ENCODE peak calls at places on chromosomes 2 and 18, in four cellular contexts. V, Y, Q and L are unnamed samples.

GRCh38 chr2:61721382-61721781 is 132.5 kb downstream of the FAM161A start:
- DNase-seq in V (no peak), Y (no peak), Q (no peak), L (no peak)

GRCh38 chr2:52936029-52936428 is 831.6 kb upstream of the CHAC2 start:
- DNase-seq in V (no peak), Y (no peak), Q (no peak), L (no peak)

GRCh38 chr2:676647-677055 is 555 bp downstream of the TMEM18 start:
- DNase-seq in V (peak; percentile 96), Y (peak; percentile 99), Q (peak; percentile 98), L (peak; percentile 93)

GRCh38 chr18:59323931-59324622 is 5.6 kb upstream of the CPLX4 start:
- DNase-seq in V (no peak), Y (peak; percentile 49), Q (peak; percentile 89), L (no peak)

GRCh38 chr2:30421551-30422436 is 25.3 kb upstream of the LCLAT1 start:
- DNase-seq in V (peak; percentile 53), Y (peak; percentile 36), Q (no peak), L (peak; percentile 42)

GRCh38 chr2:74290466-74291216 is 52.6 kb downstream of the SLC4A5 start:
- DNase-seq in V (no peak), Y (no peak), Q (no peak), L (no peak)

GRCh38 chr2:127893494-127893893 is 7.7 kb upstream of the AMMECR1L start:
- DNase-seq in V (no peak), Y (no peak), Q (no peak), L (no peak)

GRCh38 chr2:3269425-3270094 is 108.1 kb downstream of the EIPR1 start:
- DNase-seq in V (no peak), Y (no peak), Q (no peak), L (no peak)

GRCh38 chr2:136162438-136162837 is 44.5 kb upstream of the CXCR4 start:
- DNase-seq in V (no peak), Y (no peak), Q (no peak), L (no peak)

GRCh38 chr2:70083344-70084156 is 3.7 kb upstream of the PCBP1 start:
- DNase-seq in V (no peak), Y (peak; percentile 80), Q (peak; percentile 47), L (no peak)

GRCh38 chr2:150663143-150663542 is 175.7 kb upstream of the RND3 start:
- DNase-seq in V (peak; percentile 26), Y (peak; percentile 80), Q (no peak), L (no peak)

GRCh38 chr2:237310515-237311114 is 103.3 kb downstream of the COL6A3 start:
- DNase-seq in V (no peak), Y (no peak), Q (no peak), L (no peak)

GRCh38 chr2:102111823-102112222 is 30.7 kb upstream of the IL1R1 start:
- DNase-seq in V (no peak), Y (no peak), Q (peak; percentile 31), L (no peak)

GRCh38 chr2:200944467-200945394 is 18.7 kb downstream of the ORC2 start:
- DNase-seq in V (peak; percentile 28), Y (peak; percentile 84), Q (peak; percentile 37), L (peak; percentile 71)

GRCh38 chr2:10327896-10328666 is 25.4 kb downstream of the HPCAL1 start:
- DNase-seq in V (no peak), Y (no peak), Q (no peak), L (no peak)

GRCh38 chr2:61995059-61995458 is 89.6 kb downstream of the COMMD1 start:
- DNase-seq in V (no peak), Y (no peak), Q (no peak), L (no peak)

GRCh38 chr2:15747698-15748471 is 156.2 kb downstream of the DDX1 start:
- DNase-seq in V (no peak), Y (no peak), Q (no peak), L (no peak)

GRCh38 chr2:217166241-217166640 is 306.4 kb upstream of the TNP1 start:
- DNase-seq in V (no peak), Y (peak; percentile 32), Q (peak; percentile 65), L (peak; percentile 53)

GRCh38 chr2:26559556-26559955 is 81.6 kb downstream of the CIB4 start:
- DNase-seq in V (no peak), Y (no peak), Q (no peak), L (no peak)

GRCh38 chr2:240077442-240077841 is 24.1 kb upstream of the OR6B3 start:
- DNase-seq in V (no peak), Y (no peak), Q (no peak), L (no peak)

GRCh38 chr18:22342625-22343024 is 75.1 kb downstream of the CTAGE1 start:
- DNase-seq in V (no peak), Y (peak; percentile 67), Q (peak; percentile 59), L (no peak)

GRCh38 chr2:234146087-234146826 is 95.8 kb downstream of the SPP2 start:
- DNase-seq in V (peak; percentile 78), Y (peak; percentile 72), Q (peak; percentile 94), L (peak; percentile 89)

GRCh38 chr18:23853448-23854210 is 160.9 kb upstream of the TTC39C start:
- DNase-seq in V (no peak), Y (no peak), Q (no peak), L (no peak)

GRCh38 chr2:208466920-208467298 is 60.3 kb downstream of the PTH2R start:
- DNase-seq in V (no peak), Y (no peak), Q (peak; percentile 35), L (no peak)